ENCODE peak calls at places on chromosomes 4 and X, in six cellular contexts. One of them, this sample, is unnamed.

GRCh38 chrX:64204701-64205440 is 637 bp downstream of the AMER1 start:
- DNase-seq in astrocyte of the spinal cord: peak
- DNase-seq in B cell: no peak
- DNase-seq in cardiac muscle cell: peak
- DNase-seq in heart left ventricle: peak
- DNase-seq in A549: no peak
- DNase-seq in this sample: peak

GRCh38 chr4:95551653-95552052 is 2.9 kb upstream of the UNC5C start:
- DNase-seq in astrocyte of the spinal cord: no peak
- DNase-seq in B cell: no peak
- DNase-seq in cardiac muscle cell: no peak
- DNase-seq in heart left ventricle: no peak
- DNase-seq in A549: no peak
- DNase-seq in this sample: no peak

GRCh38 chrX:15882704-15883539 is 28.3 kb upstream of the AP1S2 start:
- DNase-seq in astrocyte of the spinal cord: peak
- DNase-seq in B cell: no peak
- DNase-seq in cardiac muscle cell: peak
- DNase-seq in heart left ventricle: no peak
- DNase-seq in A549: peak
- DNase-seq in this sample: peak

GRCh38 chrX:2703991-2704369 is 12.9 kb downstream of the CD99 start:
- DNase-seq in astrocyte of the spinal cord: peak
- DNase-seq in B cell: no peak
- DNase-seq in cardiac muscle cell: peak
- DNase-seq in heart left ventricle: peak
- DNase-seq in A549: no peak
- DNase-seq in this sample: no peak

GRCh38 chr4:48175806-48176205 is 41.8 kb upstream of the TXK start:
- DNase-seq in astrocyte of the spinal cord: no peak
- DNase-seq in B cell: no peak
- DNase-seq in cardiac muscle cell: no peak
- DNase-seq in heart left ventricle: no peak
- DNase-seq in A549: no peak
- DNase-seq in this sample: no peak

GRCh38 chr4:185721949-185722316 is 90.1 kb downstream of the SORBS2 start:
- DNase-seq in astrocyte of the spinal cord: peak
- DNase-seq in B cell: no peak
- DNase-seq in cardiac muscle cell: peak
- DNase-seq in heart left ventricle: no peak
- DNase-seq in A549: no peak
- DNase-seq in this sample: no peak

GRCh38 chr4:163748474-163748873 is 254.0 kb downstream of the TMA16 start:
- DNase-seq in astrocyte of the spinal cord: peak
- DNase-seq in B cell: no peak
- DNase-seq in cardiac muscle cell: no peak
- DNase-seq in heart left ventricle: no peak
- DNase-seq in A549: peak
- DNase-seq in this sample: no peak

GRCh38 chr4:20984011-20984836 is 284.0 kb downstream of the PACRGL start:
- DNase-seq in astrocyte of the spinal cord: peak
- DNase-seq in B cell: no peak
- DNase-seq in cardiac muscle cell: no peak
- DNase-seq in heart left ventricle: no peak
- DNase-seq in A549: no peak
- DNase-seq in this sample: no peak

GRCh38 chr4:140084426-140084825 is 69.6 kb downstream of the MAML3 start:
- DNase-seq in astrocyte of the spinal cord: no peak
- DNase-seq in B cell: no peak
- DNase-seq in cardiac muscle cell: no peak
- DNase-seq in heart left ventricle: no peak
- DNase-seq in A549: no peak
- DNase-seq in this sample: no peak

GRCh38 chrX:14832151-14832550 is 40.7 kb downstream of the FANCB start:
- DNase-seq in astrocyte of the spinal cord: peak
- DNase-seq in B cell: no peak
- DNase-seq in cardiac muscle cell: peak
- DNase-seq in heart left ventricle: no peak
- DNase-seq in A549: no peak
- DNase-seq in this sample: no peak

GRCh38 chr4:113623274-113623894 is 138.2 kb downstream of the CAMK2D start:
- DNase-seq in astrocyte of the spinal cord: no peak
- DNase-seq in B cell: no peak
- DNase-seq in cardiac muscle cell: no peak
- DNase-seq in heart left ventricle: no peak
- DNase-seq in A549: no peak
- DNase-seq in this sample: no peak

GRCh38 chr4:153122855-153123254 is 81.4 kb upstream of the TRIM2 start:
- DNase-seq in astrocyte of the spinal cord: no peak
- DNase-seq in B cell: no peak
- DNase-seq in cardiac muscle cell: no peak
- DNase-seq in heart left ventricle: no peak
- DNase-seq in A549: no peak
- DNase-seq in this sample: no peak

GRCh38 chr4:103067841-103068547 is 8.6 kb downstream of the SLC9B2 start:
- DNase-seq in astrocyte of the spinal cord: no peak
- DNase-seq in B cell: no peak
- DNase-seq in cardiac muscle cell: no peak
- DNase-seq in heart left ventricle: no peak
- DNase-seq in A549: no peak
- DNase-seq in this sample: no peak

GRCh38 chrX:13028871-13029336 is 15.5 kb downstream of the FAM9C start:
- DNase-seq in astrocyte of the spinal cord: no peak
- DNase-seq in B cell: no peak
- DNase-seq in cardiac muscle cell: no peak
- DNase-seq in heart left ventricle: no peak
- DNase-seq in A549: peak
- DNase-seq in this sample: no peak

GRCh38 chrX:118066867-118067515 is 49.6 kb downstream of the KLHL13 start:
- DNase-seq in astrocyte of the spinal cord: no peak
- DNase-seq in B cell: no peak
- DNase-seq in cardiac muscle cell: no peak
- DNase-seq in heart left ventricle: no peak
- DNase-seq in A549: no peak
- DNase-seq in this sample: no peak

GRCh38 chr4:126825083-126825482 is 807.7 kb upstream of the INTU start:
- DNase-seq in astrocyte of the spinal cord: no peak
- DNase-seq in B cell: no peak
- DNase-seq in cardiac muscle cell: no peak
- DNase-seq in heart left ventricle: no peak
- DNase-seq in A549: no peak
- DNase-seq in this sample: no peak

GRCh38 chr4:186771624-186772023 is 48.0 kb upstream of the FAT1 start:
- DNase-seq in astrocyte of the spinal cord: no peak
- DNase-seq in B cell: no peak
- DNase-seq in cardiac muscle cell: no peak
- DNase-seq in heart left ventricle: no peak
- DNase-seq in A549: no peak
- DNase-seq in this sample: no peak

GRCh38 chr4:184647391-184648101 is 1.7 kb downstream of the CASP3 start:
- DNase-seq in astrocyte of the spinal cord: peak
- DNase-seq in B cell: no peak
- DNase-seq in cardiac muscle cell: peak
- DNase-seq in heart left ventricle: no peak
- DNase-seq in A549: no peak
- DNase-seq in this sample: no peak

GRCh38 chr4:37243061-37243460 is 1.5 kb upstream of the NWD2 start:
- DNase-seq in astrocyte of the spinal cord: no peak
- DNase-seq in B cell: no peak
- DNase-seq in cardiac muscle cell: no peak
- DNase-seq in heart left ventricle: no peak
- DNase-seq in A549: no peak
- DNase-seq in this sample: no peak

GRCh38 chr4:7956306-7957112 is 16.8 kb upstream of the AFAP1 start:
- DNase-seq in astrocyte of the spinal cord: peak
- DNase-seq in B cell: no peak
- DNase-seq in cardiac muscle cell: peak
- DNase-seq in heart left ventricle: no peak
- DNase-seq in A549: peak
- DNase-seq in this sample: no peak

GRCh38 chr4:180106122-180106521 is 2137.1 kb upstream of the TENM3 start:
- DNase-seq in astrocyte of the spinal cord: no peak
- DNase-seq in B cell: no peak
- DNase-seq in cardiac muscle cell: no peak
- DNase-seq in heart left ventricle: no peak
- DNase-seq in A549: no peak
- DNase-seq in this sample: no peak

GRCh38 chrX:14673764-14674163 is 144.4 kb downstream of the GLRA2 start:
- DNase-seq in astrocyte of the spinal cord: peak
- DNase-seq in B cell: peak
- DNase-seq in cardiac muscle cell: peak
- DNase-seq in heart left ventricle: no peak
- DNase-seq in A549: peak
- DNase-seq in this sample: peak

GRCh38 chr4:71833175-71833900 is 49.5 kb upstream of the GC start:
- DNase-seq in astrocyte of the spinal cord: no peak
- DNase-seq in B cell: no peak
- DNase-seq in cardiac muscle cell: no peak
- DNase-seq in heart left ventricle: no peak
- DNase-seq in A549: no peak
- DNase-seq in this sample: no peak

GRCh38 chrX:70262952-70263567 is 3.1 kb upstream of the P2RY4 start:
- DNase-seq in astrocyte of the spinal cord: peak
- DNase-seq in B cell: no peak
- DNase-seq in cardiac muscle cell: peak
- DNase-seq in heart left ventricle: no peak
- DNase-seq in A549: peak
- DNase-seq in this sample: peak

GRCh38 chr4:155403886-155404285 is 27.1 kb upstream of the MAP9 start:
- DNase-seq in astrocyte of the spinal cord: peak
- DNase-seq in B cell: no peak
- DNase-seq in cardiac muscle cell: peak
- DNase-seq in heart left ventricle: no peak
- DNase-seq in A549: peak
- DNase-seq in this sample: no peak

GRCh38 chrX:44428989-44429627 is 85.6 kb upstream of the EFHC2 start:
- DNase-seq in astrocyte of the spinal cord: no peak
- DNase-seq in B cell: no peak
- DNase-seq in cardiac muscle cell: no peak
- DNase-seq in heart left ventricle: no peak
- DNase-seq in A549: peak
- DNase-seq in this sample: no peak

GRCh38 chr4:36351082-36351666 is 69.8 kb downstream of the DTHD1 start:
- DNase-seq in astrocyte of the spinal cord: peak
- DNase-seq in B cell: peak
- DNase-seq in cardiac muscle cell: peak
- DNase-seq in heart left ventricle: peak
- DNase-seq in A549: peak
- DNase-seq in this sample: no peak

GRCh38 chr4:144709159-144709558 is 63.2 kb downstream of the HHIP start:
- DNase-seq in astrocyte of the spinal cord: peak
- DNase-seq in B cell: no peak
- DNase-seq in cardiac muscle cell: peak
- DNase-seq in heart left ventricle: no peak
- DNase-seq in A549: no peak
- DNase-seq in this sample: no peak

GRCh38 chrX:97011540-97011939 is 127.8 kb downstream of the RPA4 start:
- DNase-seq in astrocyte of the spinal cord: no peak
- DNase-seq in B cell: no peak
- DNase-seq in cardiac muscle cell: no peak
- DNase-seq in heart left ventricle: no peak
- DNase-seq in A549: no peak
- DNase-seq in this sample: no peak

GRCh38 chrX:97021680-97022079 is 138.0 kb downstream of the RPA4 start:
- DNase-seq in astrocyte of the spinal cord: peak
- DNase-seq in B cell: no peak
- DNase-seq in cardiac muscle cell: peak
- DNase-seq in heart left ventricle: no peak
- DNase-seq in A549: no peak
- DNase-seq in this sample: no peak

GRCh38 chrX:97016106-97016505 is 132.4 kb downstream of the RPA4 start:
- DNase-seq in astrocyte of the spinal cord: no peak
- DNase-seq in B cell: no peak
- DNase-seq in cardiac muscle cell: no peak
- DNase-seq in heart left ventricle: no peak
- DNase-seq in A549: no peak
- DNase-seq in this sample: no peak
- TF ChIP-seq CTCF in astrocyte of the spinal cord: no peak
- TF ChIP-seq CTCF in B cell: no peak
- TF ChIP-seq CTCF in cardiac muscle cell: no peak
- TF ChIP-seq CTCF in heart left ventricle: no peak
- TF ChIP-seq CTCF in A549: peak
- TF ChIP-seq CTCF in this sample: no peak

DNA sequence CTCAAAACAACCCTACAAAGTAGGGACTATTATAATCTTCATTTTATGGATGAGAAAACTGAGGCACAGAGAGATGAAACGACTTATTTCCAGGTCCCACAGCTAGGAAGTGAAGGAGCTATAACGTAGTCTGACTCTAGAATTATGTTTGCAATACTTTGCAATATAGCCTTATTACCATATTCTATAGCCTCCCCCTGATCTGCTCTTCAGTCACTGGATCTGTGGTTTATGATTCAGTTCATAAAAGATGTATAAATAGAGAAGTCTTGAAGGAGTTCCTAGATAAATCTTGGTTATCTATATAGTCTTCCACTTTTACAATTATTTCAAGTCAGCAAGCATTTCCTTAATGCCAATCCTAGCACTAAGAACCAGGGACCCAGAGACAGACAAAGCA is 57.5 kb downstream of the OPHN1 start:
- DNase-seq in astrocyte of the spinal cord: no peak
- DNase-seq in B cell: no peak
- DNase-seq in cardiac muscle cell: no peak
- DNase-seq in heart left ventricle: no peak
- DNase-seq in A549: no peak
- DNase-seq in this sample: no peak
- TF ChIP-seq CTCF in astrocyte of the spinal cord: no peak
- TF ChIP-seq CTCF in B cell: no peak
- TF ChIP-seq CTCF in cardiac muscle cell: no peak
- TF ChIP-seq CTCF in heart left ventricle: no peak
- TF ChIP-seq CTCF in A549: no peak
- TF ChIP-seq CTCF in this sample: no peak

DNA sequence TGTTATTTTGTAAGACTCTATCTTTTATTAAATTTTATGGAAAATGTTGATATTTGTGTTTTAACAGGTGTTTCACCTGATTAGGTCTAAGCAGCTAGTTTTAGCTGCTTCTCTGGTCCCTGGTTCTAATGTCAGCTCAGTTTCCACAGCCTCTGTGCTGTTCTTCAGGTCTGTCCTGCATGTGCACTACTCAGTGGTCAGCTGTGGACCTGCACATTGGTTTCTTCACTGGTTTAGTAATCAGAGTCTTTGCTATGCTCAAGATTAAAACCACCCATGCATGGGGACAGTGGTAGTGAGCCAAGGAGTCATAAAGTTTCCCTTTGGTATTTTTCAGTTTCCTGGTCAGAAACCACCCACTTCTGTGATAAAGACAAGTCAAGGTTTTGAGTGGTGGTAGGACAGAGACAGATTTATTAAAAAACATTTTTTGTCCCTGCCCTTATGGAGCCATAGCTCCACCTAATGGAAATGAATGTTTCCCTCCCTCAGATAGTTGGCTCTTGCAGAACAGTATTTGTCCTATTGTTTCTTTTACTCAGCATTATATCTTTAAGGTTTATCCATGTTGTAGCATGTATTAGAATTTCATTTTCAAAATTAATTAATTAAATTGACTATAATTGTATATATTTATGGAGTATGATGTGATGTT is 36.8 kb upstream of the VBP1 start:
- DNase-seq in astrocyte of the spinal cord: no peak
- DNase-seq in B cell: no peak
- DNase-seq in cardiac muscle cell: peak
- DNase-seq in heart left ventricle: no peak
- DNase-seq in A549: no peak
- DNase-seq in this sample: no peak
- TF ChIP-seq CTCF in astrocyte of the spinal cord: no peak
- TF ChIP-seq CTCF in B cell: no peak
- TF ChIP-seq CTCF in cardiac muscle cell: peak
- TF ChIP-seq CTCF in heart left ventricle: no peak
- TF ChIP-seq CTCF in A549: no peak
- TF ChIP-seq CTCF in this sample: no peak

GRCh38 chr4:182585321-182585720 is 331.9 kb downstream of the DCTD start:
- DNase-seq in astrocyte of the spinal cord: no peak
- DNase-seq in B cell: no peak
- DNase-seq in cardiac muscle cell: no peak
- DNase-seq in heart left ventricle: no peak
- DNase-seq in A549: no peak
- DNase-seq in this sample: no peak
- TF ChIP-seq CTCF in astrocyte of the spinal cord: no peak
- TF ChIP-seq CTCF in B cell: no peak
- TF ChIP-seq CTCF in cardiac muscle cell: no peak
- TF ChIP-seq CTCF in heart left ventricle: no peak
- TF ChIP-seq CTCF in A549: no peak
- TF ChIP-seq CTCF in this sample: no peak